ENCODE peak calls at places on chromosomes 2 and 18, in nine cellular contexts. U is left lung; E is H7; R is PC-9; L is epithelial cell of esophagus; M is GM12865; F is cardiac muscle cell; S is CD8-positive, alpha-beta T cell; X is spleen. P is an unnamed sample.

GRCh38 chr2:138827426-138828054 is 47.4 kb upstream of the NXPH2 start:
- DNase-seq in U (no peak), E (peak; percentile 5), R (peak; percentile 15), L (peak; percentile 76), M (peak; percentile 72), F (peak; percentile 71), S (no peak), X (no peak), P (peak; percentile 28)

GRCh38 chr2:20422679-20423271 is 24.1 kb upstream of the RHOB start:
- DNase-seq in U (no peak), E (peak; percentile 77), R (no peak), L (peak; percentile 46), M (peak; percentile 54), F (no peak), S (no peak), X (no peak), P (no peak)

GRCh38 chr2:199973703-199974102 is 18.3 kb downstream of the MAIP1 start:
- DNase-seq in U (no peak), E (peak; percentile 33), R (no peak), L (peak; percentile 52), M (no peak), F (peak; percentile 19), S (no peak), X (no peak), P (peak; percentile 12)

GRCh38 chr18:2629003-2629402 is 26.5 kb upstream of the SMCHD1 start:
- DNase-seq in U (no peak), E (no peak), R (no peak), L (no peak), M (no peak), F (no peak), S (no peak), X (no peak), P (no peak)

GRCh38 chr2:192029089-192029488 is 165.6 kb downstream of the TMEFF2 start:
- DNase-seq in U (no peak), E (no peak), R (no peak), L (peak; percentile 69), M (peak; percentile 58), F (no peak), S (no peak), X (no peak), P (no peak)

GRCh38 chr2:10236571-10237391 is 65.9 kb upstream of the HPCAL1 start:
- DNase-seq in U (no peak), E (peak; percentile 35), R (no peak), L (no peak), M (no peak), F (no peak), S (no peak), X (peak; percentile 39), P (no peak)

GRCh38 chr2:241103176-241103595 is 1.1 kb upstream of the MTERF4 start:
- DNase-seq in U (no peak), E (peak; percentile 26), R (no peak), L (no peak), M (no peak), F (no peak), S (no peak), X (no peak), P (no peak)

GRCh38 chr18:80033181-80034067 is 810 bp upstream of the RBFA start:
- DNase-seq in U (peak; percentile 95), E (peak; percentile 88), R (no peak), L (peak; percentile 30), M (no peak), F (peak; percentile 99), S (peak; percentile 73), X (no peak), P (no peak)

GRCh38 chr2:46471705-46472104 is 7.7 kb upstream of the TMEM247 start:
- DNase-seq in U (no peak), E (no peak), R (no peak), L (peak; percentile 30), M (no peak), F (no peak), S (no peak), X (no peak), P (no peak)

DNA sequence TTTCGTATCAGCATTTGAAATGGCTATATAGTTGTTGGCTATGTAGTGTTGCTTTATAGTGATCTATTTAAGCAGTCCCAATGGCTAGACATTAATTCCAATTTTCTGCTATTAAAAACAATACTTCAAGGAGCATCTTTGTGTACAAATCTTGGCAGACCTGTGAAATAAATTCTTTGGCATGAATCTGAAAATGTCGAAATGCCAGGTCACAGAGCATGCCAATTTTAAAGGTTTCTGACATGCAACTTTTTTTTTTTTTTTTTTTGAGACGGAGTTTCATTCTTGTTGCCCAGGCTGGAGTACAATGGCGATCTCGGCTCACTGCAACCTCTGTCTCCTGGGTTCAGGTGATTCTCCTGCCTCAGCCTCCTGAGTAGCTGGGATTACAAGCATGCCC is 26.8 kb upstream of the CABLES1 start:
- DNase-seq in U (no peak), E (no peak), R (no peak), L (no peak), M (no peak), F (no peak), S (no peak), X (no peak), P (no peak)
- H3K4me3 ChIP-seq in U (no peak overlapping the region), E (no peak overlapping the region), R (no peak overlapping the region), L (no peak overlapping the region), M (no peak overlapping the region), F (no peak overlapping the region), S (no peak overlapping the region), X (no peak overlapping the region), P (no peak overlapping the region)

GRCh38 chr2:172089633-172090032 is 4.3 kb downstream of the DLX1 start:
- DNase-seq in U (no peak), E (no peak), R (no peak), L (no peak), M (no peak), F (no peak), S (no peak), X (no peak), P (no peak)

GRCh38 chr2:172091626-172092566 is 6.6 kb downstream of the DLX1 start:
- DNase-seq in U (no peak), E (peak; percentile 33), R (no peak), L (no peak), M (no peak), F (no peak), S (no peak), X (no peak), P (no peak)

GRCh38 chr2:172089005-172089504 is 3.7 kb downstream of the DLX1 start:
- DNase-seq in U (no peak), E (no peak), R (no peak), L (no peak), M (no peak), F (no peak), S (no peak), X (no peak), P (no peak)

GRCh38 chr2:172090947-172091625 is 5.8 kb downstream of the DLX1 start:
- DNase-seq in U (no peak), E (peak; percentile 68), R (no peak), L (no peak), M (no peak), F (no peak), S (no peak), X (no peak), P (no peak)

GRCh38 chr2:172090044-172090946 is 5.0 kb downstream of the DLX1 start:
- DNase-seq in U (no peak), E (peak; percentile 85), R (no peak), L (no peak), M (no peak), F (no peak), S (no peak), X (no peak), P (no peak)
- H3K4me3 ChIP-seq in U (no peak overlapping the region), E (no peak overlapping the region), R (no peak overlapping the region), L (no peak overlapping the region), M (no peak overlapping the region), F (no peak overlapping the region), S (no peak overlapping the region), X (no peak overlapping the region), P (no peak overlapping the region)

GRCh38 chr18:12290086-12290485 is 18.0 kb upstream of the TUBB6 start:
- DNase-seq in U (no peak), E (no peak), R (no peak), L (no peak), M (no peak), F (no peak), S (no peak), X (peak; percentile 43), P (no peak)

GRCh38 chr18:12291161-12291560 is 16.9 kb upstream of the TUBB6 start:
- DNase-seq in U (no peak), E (no peak), R (no peak), L (no peak), M (no peak), F (no peak), S (no peak), X (peak; percentile 32), P (no peak)

GRCh38 chr18:12287131-12287681 is 20.8 kb upstream of the TUBB6 start:
- DNase-seq in U (no peak), E (peak; percentile 85), R (peak; percentile 70), L (peak; percentile 60), M (no peak), F (no peak), S (no peak), X (peak; percentile 64), P (no peak)

GRCh38 chr18:12287684-12288405 is 20.2 kb upstream of the TUBB6 start:
- DNase-seq in U (peak; percentile 86), E (peak; percentile 79), R (peak; percentile 91), L (peak; percentile 96), M (no peak), F (peak; percentile 81), S (no peak), X (peak; percentile 63), P (peak; percentile 69)

DNA sequence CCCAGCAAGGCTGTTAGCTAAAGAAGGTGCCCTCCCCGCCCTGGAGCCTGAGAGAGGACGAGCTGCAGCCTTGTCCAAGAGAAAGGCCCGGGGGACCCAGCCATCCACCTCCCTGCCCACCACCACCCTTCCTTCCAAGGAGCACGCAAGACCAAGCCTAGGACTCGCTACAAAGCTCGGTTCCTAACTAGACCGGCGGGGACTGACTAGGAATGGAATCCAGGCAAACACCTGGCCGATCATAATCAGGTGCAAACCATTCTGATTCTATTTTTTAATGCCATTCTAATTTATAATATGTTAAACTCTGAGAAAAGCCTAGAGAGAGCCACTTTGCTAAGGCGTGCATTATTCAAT is 19.7 kb upstream of the TUBB6 start:
- DNase-seq in U (no peak), E (peak; percentile 69), R (no peak), L (no peak), M (no peak), F (no peak), S (no peak), X (peak; percentile 2), P (no peak)
- H3K4me3 ChIP-seq in U (no peak overlapping the region), E (peak overlapping the region; percentile 39), R (peak overlapping the region; percentile 56), L (peak overlapping the region; percentile 56), M (no peak overlapping the region), F (peak overlapping the region; percentile 21), S (no peak overlapping the region), X (no peak overlapping the region), P (peak overlapping the region; percentile 32)

DNA sequence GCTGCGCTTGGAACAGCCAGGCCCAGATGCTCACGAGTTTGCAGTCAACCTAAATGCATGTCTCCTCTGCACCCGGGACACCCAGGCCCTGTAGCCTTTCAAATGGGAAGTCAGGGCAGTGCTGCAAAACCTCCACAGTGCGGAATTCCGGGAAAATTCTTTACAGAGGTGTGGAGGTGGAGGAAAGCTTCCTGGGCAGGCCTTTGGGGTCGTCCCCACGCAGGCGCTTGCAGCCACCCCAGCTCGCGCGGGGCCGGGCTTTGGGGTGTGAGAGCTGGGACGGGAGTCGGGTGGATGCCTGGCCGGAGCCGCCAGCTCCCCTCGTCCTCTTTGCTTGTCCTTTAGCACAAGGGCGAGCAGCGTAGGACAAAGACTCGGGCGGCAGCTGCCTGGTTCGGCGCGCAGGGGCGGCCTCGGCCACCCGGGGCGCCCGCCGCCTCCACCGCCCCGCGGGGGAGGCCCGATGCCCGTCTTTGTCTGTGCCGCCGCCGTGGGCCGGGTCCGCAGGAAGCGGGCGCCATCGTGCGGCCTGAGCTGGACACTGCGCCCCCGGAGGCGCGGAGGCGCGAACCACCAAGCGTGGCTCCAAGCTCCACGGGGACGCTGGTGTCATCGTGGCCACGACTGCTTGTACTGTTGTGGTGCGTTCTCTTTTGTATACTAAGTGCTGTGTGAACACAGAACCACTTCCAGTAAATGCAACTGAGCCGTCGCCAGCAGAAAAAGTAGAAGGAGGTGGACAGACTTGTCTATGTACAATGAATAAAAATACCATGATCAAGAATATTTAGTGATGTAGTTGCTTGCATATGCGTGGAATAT is 28.2 kb upstream of the BCL11A start:
- DNase-seq in U (peak; percentile 96), E (peak; percentile 93), R (peak; percentile 58), L (peak; percentile 61), M (peak; percentile 68), F (peak; percentile 80), S (peak; percentile 68), X (peak; percentile 95), P (peak; percentile 55)
- H3K4me3 ChIP-seq in U (peak overlapping the region; percentile 34), E (peak overlapping the region; percentile 53), R (no peak overlapping the region), L (peak overlapping the region; percentile 37), M (no peak overlapping the region), F (peak overlapping the region; percentile 35), S (no peak overlapping the region), X (peak overlapping the region; percentile 26), P (no peak overlapping the region)

P was measured in SJSA1.